ENCODE peak calls at places on chromosomes 12 and 14, in seven cellular contexts. U, M, F, C, B, P and E are unnamed samples.

GRCh38 chr12:49762468-49762847 is 21.1 kb downstream of the TMBIM6 start:
- DNase-seq in M (no peak), P (peak), C (no peak), B (peak), F (no peak), U (no peak), E (no peak)

GRCh38 chr12:74449872-74450271 is 87.8 kb upstream of the ATXN7L3B start:
- DNase-seq in U (no peak), C (peak), M (no peak), B (no peak), P (no peak), F (no peak), E (no peak)

GRCh38 chr14:31229638-31230229 is 22.1 kb upstream of the HECTD1 start:
- DNase-seq in P (no peak), U (peak), F (no peak), C (peak), B (no peak), M (no peak), E (no peak)

GRCh38 chr12:52440821-52441319 is 6.7 kb upstream of the KRT75 start:
- DNase-seq in U (no peak), B (no peak), C (peak), M (no peak), F (no peak), P (no peak), E (no peak)

GRCh38 chr14:70957710-70958109 is 50.5 kb downstream of the PCNX1 start:
- DNase-seq in U (no peak), F (no peak), B (no peak), P (no peak), C (no peak), M (no peak), E (no peak)

GRCh38 chr12:48351022-48351708 is 446 bp upstream of the ZNF641 start:
- DNase-seq in U (peak), M (peak), F (peak), B (no peak), P (peak), C (peak), E (no peak)

GRCh38 chr12:47396902-47397663 is 308.7 kb downstream of the RPAP3 start:
- DNase-seq in U (no peak), P (peak), M (no peak), C (no peak), F (no peak), B (peak), E (no peak)

GRCh38 chr12:127115468-127116035 is 1151.4 kb upstream of the TMEM132C start:
- DNase-seq in B (no peak), M (no peak), P (no peak), U (no peak), F (no peak), C (peak), E (no peak)

GRCh38 chr14:53011053-53011462 is 60.2 kb upstream of the FERMT2 start:
- DNase-seq in F (peak), M (peak), U (no peak), C (peak), B (no peak), P (no peak), E (no peak)

GRCh38 chr12:1474059-1474537 is 120.3 kb downstream of the FBXL14 start:
- DNase-seq in M (peak), B (no peak), U (no peak), C (peak), F (no peak), P (no peak), E (no peak)

GRCh38 chr12:823043-823698 is 70.8 kb downstream of the WNK1 start:
- DNase-seq in M (no peak), F (no peak), C (no peak), B (no peak), U (no peak), P (peak), E (no peak)

GRCh38 chr12:107291018-107291417 is 197.7 kb upstream of the CRY1 start:
- DNase-seq in C (no peak), B (no peak), M (no peak), U (no peak), P (no peak), F (no peak), E (no peak)

GRCh38 chr14:94011795-94012194 is 14.3 kb upstream of the OTUB2 start:
- DNase-seq in M (peak), C (peak), F (no peak), P (peak), B (no peak), U (no peak), E (no peak)

GRCh38 chr14:61296707-61297502 is 15.8 kb upstream of the TMEM30B start:
- DNase-seq in B (no peak), M (peak), P (no peak), C (peak), U (no peak), F (no peak), E (no peak)

GRCh38 chr12:57552692-57553321 is 3.0 kb downstream of the KIF5A start:
- DNase-seq in F (no peak), C (peak), P (no peak), M (peak), U (no peak), B (no peak), E (no peak)

GRCh38 chr12:95326855-95327254 is 109.2 kb downstream of the VEZT start:
- DNase-seq in P (no peak), U (no peak), F (no peak), M (no peak), B (no peak), C (no peak), E (no peak)

GRCh38 chr14:102833341-102833740 is 56.1 kb downstream of the TRAF3 start:
- DNase-seq in U (no peak), B (no peak), F (no peak), M (no peak), P (no peak), C (no peak), E (no peak)

GRCh38 chr14:30214456-30215090 is 286.9 kb upstream of the PRKD1 start:
- DNase-seq in F (no peak), B (no peak), C (peak), P (peak), U (peak), M (peak), E (no peak)

GRCh38 chr12:125056306-125056705 is 8.9 kb upstream of the AACS start:
- DNase-seq in C (no peak), M (no peak), U (no peak), B (no peak), P (no peak), F (no peak), E (no peak)

GRCh38 chr14:41749425-41749824 is 142.7 kb downstream of the LRFN5 start:
- DNase-seq in C (peak), B (no peak), U (no peak), P (no peak), M (no peak), F (no peak), E (no peak)

GRCh38 chr14:54129850-54130640 is 173.4 kb upstream of the BMP4 start:
- DNase-seq in F (no peak), U (no peak), B (no peak), C (peak), P (no peak), M (no peak), E (no peak)

GRCh38 chr14:53496668-53497067 is 343.5 kb upstream of the DDHD1 start:
- DNase-seq in C (no peak), P (no peak), F (no peak), M (no peak), B (no peak), U (no peak), E (no peak)

GRCh38 chr12:42315108-42315507 is 10.8 kb downstream of the ZCRB1 start:
- DNase-seq in P (no peak), U (no peak), M (no peak), C (no peak), B (no peak), F (no peak), E (no peak)

GRCh38 chr14:89955022-89955414 is 488 bp upstream of the EFCAB11 start:
- DNase-seq in F (no peak), B (peak), U (no peak), P (no peak), M (no peak), C (no peak), E (no peak)

GRCh38 chr14:34027130-34027989 is 76.5 kb upstream of the EGLN3 start:
- DNase-seq in C (no peak), M (no peak), U (no peak), B (no peak), P (no peak), F (no peak), E (no peak)

GRCh38 chr12:50050410-50051280 is 6.8 kb upstream of the ASIC1 start:
- DNase-seq in B (no peak), P (no peak), U (no peak), F (peak), M (peak), C (peak), E (peak)

GRCh38 chr14:88986146-88986841 is 161.8 kb downstream of the TTC8 start:
- DNase-seq in M (no peak), U (no peak), C (peak), P (no peak), B (no peak), F (no peak), E (no peak)

GRCh38 chr12:102480401-102480800 is at the start of gene IGF1:
- DNase-seq in P (peak), B (no peak), M (no peak), U (no peak), C (peak), F (no peak), E (no peak)

GRCh38 chr12:49873361-49873934 is 30.3 kb downstream of the FAIM2 start:
- DNase-seq in F (peak), P (no peak), U (no peak), M (no peak), B (no peak), C (peak), E (no peak)

GRCh38 chr12:122183588-122183940 is 641 bp downstream of the LRRC43 start:
- DNase-seq in U (no peak), B (no peak), C (no peak), M (no peak), P (no peak), F (no peak), E (no peak)

GRCh38 chr14:67263499-67264149 is 22.4 kb downstream of the PALS1 start:
- DNase-seq in C (peak), F (no peak), B (no peak), U (no peak), M (no peak), P (no peak), E (no peak)

GRCh38 chr12:29088611-29089219 is 60.4 kb upstream of the FAR2 start:
- DNase-seq in B (no peak), P (peak), U (no peak), C (no peak), M (no peak), F (no peak), E (no peak)

GRCh38 chr12:115916910-115917668 is 360.4 kb downstream of the MED13L start:
- DNase-seq in P (peak), M (peak), C (no peak), U (peak), F (peak), B (peak), E (peak)

GRCh38 chr14:55532645-55533309 is 47.2 kb upstream of the KTN1 start:
- DNase-seq in B (no peak), M (peak), U (no peak), C (no peak), F (no peak), P (no peak), E (no peak)

GRCh38 chr14:25111061-25111601 is 61.2 kb upstream of the STXBP6 start:
- DNase-seq in P (no peak), U (no peak), C (peak), F (peak), M (no peak), B (no peak), E (no peak)

GRCh38 chr14:53549956-53550355 is 396.8 kb upstream of the DDHD1 start:
- DNase-seq in U (no peak), B (no peak), M (no peak), C (no peak), F (no peak), P (no peak), E (no peak)

GRCh38 chr14:96756745-96757144 is 40.4 kb upstream of the VRK1 start:
- DNase-seq in P (no peak), C (no peak), F (no peak), B (no peak), U (no peak), M (no peak), E (no peak)

GRCh38 chr12:30820406-30820946 is 65.7 kb upstream of the CAPRIN2 start:
- DNase-seq in P (no peak), U (no peak), B (no peak), M (no peak), C (no peak), F (no peak), E (no peak)

GRCh38 chr12:30823764-30824163 is 69.0 kb upstream of the CAPRIN2 start:
- DNase-seq in C (no peak), M (no peak), U (no peak), B (no peak), P (no peak), F (no peak), E (no peak)

GRCh38 chr12:30823140-30823669 is 68.5 kb upstream of the CAPRIN2 start:
- DNase-seq in P (no peak), U (no peak), F (peak), C (no peak), B (peak), M (peak), E (peak)

GRCh38 chr12:30824311-30824710 is 69.6 kb upstream of the CAPRIN2 start:
- DNase-seq in F (no peak), B (no peak), M (no peak), U (no peak), P (no peak), C (no peak), E (no peak)

DNA sequence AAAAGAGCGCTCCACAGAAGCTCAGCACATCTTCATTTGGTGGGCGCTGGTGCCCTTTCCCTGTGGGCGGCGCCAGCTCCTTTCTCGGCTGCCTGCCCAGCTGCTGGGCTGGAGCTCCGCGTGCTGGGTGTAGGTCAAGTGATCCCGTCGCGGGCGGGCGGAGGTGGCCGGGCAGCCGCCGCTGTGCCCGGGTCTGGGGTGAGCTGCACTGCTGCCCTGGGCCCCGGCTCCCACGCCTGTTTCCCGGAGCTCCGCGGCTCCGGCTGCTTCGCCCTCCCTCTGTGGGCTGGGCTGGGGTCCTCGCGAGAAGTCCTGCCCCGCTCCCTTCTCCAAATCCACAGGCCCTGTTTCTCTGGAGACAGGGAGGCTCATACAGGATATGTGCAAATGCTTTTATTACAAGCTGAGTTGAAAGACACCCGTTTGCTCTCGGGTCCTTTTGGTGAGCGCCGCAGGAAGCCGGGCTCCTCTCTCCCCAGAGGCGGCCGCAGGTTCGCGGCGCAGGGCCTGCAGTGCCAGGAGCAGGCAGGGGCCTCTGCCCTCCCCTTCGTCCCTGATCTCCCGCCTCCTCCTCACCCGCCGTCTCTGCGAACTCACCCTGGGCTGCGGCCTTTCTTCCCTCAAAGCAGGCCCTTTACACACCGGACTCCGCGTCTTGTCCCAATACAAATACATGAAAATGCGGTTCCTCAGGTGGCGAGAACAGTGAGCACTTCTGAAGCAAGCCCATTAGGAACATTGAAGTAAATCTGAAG is 67.8 kb upstream of the CAPRIN2 start:
- DNase-seq in B (no peak), C (peak), P (peak), U (no peak), F (peak), M (peak), E (peak)
- H3K27ac ChIP-seq in B (no peak), C (no peak), P (no peak), U (peak), F (peak), M (no peak), E (peak)

DNA sequence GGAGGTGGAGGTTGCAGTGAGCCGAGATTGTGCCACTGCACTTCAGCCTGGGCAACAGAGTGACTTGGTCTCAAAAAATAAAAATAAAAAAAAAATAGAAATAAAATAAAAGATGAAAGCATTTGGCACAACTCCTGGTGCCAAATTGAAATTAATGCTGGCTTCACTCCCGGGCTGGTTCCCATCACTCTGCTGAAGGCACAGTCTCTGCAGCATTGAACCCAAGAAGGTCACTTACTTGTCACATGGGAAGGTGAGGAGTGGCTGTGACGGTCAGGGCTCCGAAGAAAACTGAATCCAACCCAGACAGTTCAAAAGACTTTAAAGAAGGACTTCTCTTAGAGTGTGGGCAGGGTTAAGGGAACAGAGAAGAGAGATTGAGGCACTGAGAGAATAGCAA is 10.5 kb upstream of the CCDC63 start:
- DNase-seq in B (no peak), M (no peak), F (no peak), U (no peak), P (no peak), C (no peak), E (no peak)
- H3K4me3 ChIP-seq in B (no peak), M (no peak), F (no peak), U (no peak), P (no peak), C (no peak), E (no peak)

GRCh38 chr14:50338547-50338946 is 26.4 kb downstream of the DMAC2L start:
- DNase-seq in P (no peak), U (no peak), M (no peak), B (no peak), C (no peak), F (no peak), E (no peak)

GRCh38 chr14:50342211-50343080 is 30.3 kb downstream of the DMAC2L start:
- DNase-seq in B (peak), M (peak), C (peak), U (peak), F (peak), P (no peak), E (no peak)

GRCh38 chr14:50339178-50339804 is 27.2 kb downstream of the DMAC2L start:
- DNase-seq in F (no peak), U (no peak), C (no peak), P (no peak), M (no peak), B (no peak), E (no peak)

GRCh38 chr14:50340045-50340444 is 27.9 kb downstream of the DMAC2L start:
- DNase-seq in P (no peak), B (no peak), M (no peak), C (no peak), F (no peak), U (no peak), E (no peak)

DNA sequence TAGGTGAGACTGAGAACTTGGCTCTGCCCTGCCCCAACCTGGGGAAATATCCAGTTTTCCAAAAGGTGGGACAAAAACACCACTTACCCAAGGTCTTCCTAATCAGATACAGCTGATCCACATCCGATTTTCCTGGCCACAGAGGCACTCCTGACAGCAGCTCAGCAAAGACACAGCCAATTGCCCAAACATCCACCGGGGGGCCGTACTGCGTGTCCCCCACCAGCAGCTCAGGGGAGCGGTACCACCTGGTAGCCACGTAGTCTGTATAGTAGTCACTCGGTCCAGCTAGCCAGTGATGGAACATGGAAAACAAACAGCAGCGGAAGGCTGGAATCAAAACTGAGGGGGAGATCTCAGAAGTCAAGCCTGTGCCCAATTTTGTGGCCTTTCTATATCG is 28.8 kb downstream of the DMAC2L start:
- DNase-seq in P (no peak), M (no peak), F (no peak), C (no peak), B (no peak), U (no peak), E (no peak)
- TF ChIP-seq CTCF in P (no peak), M (no peak), F (no peak), C (no peak), B (no peak), U (no peak), E (no peak)

DNA sequence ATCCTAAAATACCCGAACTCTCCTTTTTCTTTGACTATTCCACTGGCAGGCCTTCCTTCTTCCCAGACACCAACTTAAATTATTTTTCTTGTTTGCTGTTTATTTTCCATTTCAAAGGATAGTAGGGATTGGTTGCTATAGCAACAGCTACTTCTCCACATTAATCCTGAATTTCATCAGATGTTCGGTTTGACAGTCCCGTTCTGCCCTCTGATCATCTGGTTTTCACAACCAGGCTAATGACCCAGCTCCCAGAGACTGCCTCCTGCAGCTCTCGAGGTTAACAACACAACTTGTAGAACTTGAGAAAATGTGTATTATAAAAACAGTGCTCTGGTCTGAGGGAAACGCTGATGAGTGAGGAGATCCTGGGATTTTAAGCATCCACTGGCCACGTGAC is 45.5 kb downstream of the NUAK1 start:
- DNase-seq in C (no peak), F (no peak), M (no peak), U (no peak), P (no peak), B (no peak), E (no peak)
- H3K27ac ChIP-seq in C (no peak), F (no peak), M (no peak), U (no peak), P (no peak), B (no peak), E (peak)

GRCh38 chr12:53617700-53618099 is 8.5 kb downstream of the ATF7 start:
- DNase-seq in M (no peak), F (no peak), C (no peak), P (no peak), B (no peak), U (no peak), E (no peak)
- H3K4me3 ChIP-seq in M (no peak), F (no peak), C (no peak), P (no peak), B (no peak), U (no peak), E (peak)

GRCh38 chr14:86153480-86153879 is 623.5 kb downstream of the FLRT2 start:
- DNase-seq in P (no peak), U (no peak), F (no peak), C (no peak), B (no peak), M (no peak), E (no peak)
- TF ChIP-seq CTCF in P (peak), U (no peak), F (no peak), C (no peak), B (no peak), M (no peak), E (no peak)